ENCODE peak calls at places on chromosomes 4 and X, in five cellular contexts. F is stimulated activated CD4-positive, alpha-beta T cell treated with anti-CD3 and anti-CD28 coated beads, Interleukin-4, amount 100 ng/mL, for 24 hours; Y is renal cortical epithelial cell; B is Right ventricle myocardium superior; N is dorsolateral prefrontal cortex. O is an unnamed sample.

GRCh38 chr4:1748465-1748995 is 27.2 kb downstream of the TACC3 start:
- DNase-seq in B (peak), N (peak), Y (peak), F (peak), O (peak)

GRCh38 chrX:46184749-46185148 is 360.5 kb downstream of the ZNF674 start:
- DNase-seq in N (no peak), B (no peak), F (no peak), Y (no peak), O (no peak)

GRCh38 chr4:2689825-2690700 is 66.1 kb downstream of the TNIP2 start:
- DNase-seq in N (no peak), Y (no peak), F (peak), B (no peak), O (no peak)

GRCh38 chr4:105896984-105897760 is 1.9 kb downstream of the NPNT start:
- DNase-seq in Y (peak), F (no peak), B (no peak), N (no peak), O (no peak)

GRCh38 chrX:139759637-139760036 is 51.7 kb upstream of the MCF2 start:
- DNase-seq in B (no peak), Y (peak), N (no peak), F (no peak), O (peak)

GRCh38 chrX:3550160-3550765 is 163.2 kb downstream of the PRKX start:
- DNase-seq in F (no peak), N (no peak), B (no peak), Y (no peak), O (peak)

GRCh38 chrX:69060631-69061408 is 104.4 kb downstream of the PJA1 start:
- DNase-seq in N (no peak), Y (peak), F (no peak), B (no peak), O (peak)

GRCh38 chrX:108584617-108585211 is 145.1 kb downstream of the COL4A5 start:
- DNase-seq in N (no peak), Y (peak), B (no peak), F (no peak), O (peak)

GRCh38 chr4:8340721-8341680 is 71.4 kb downstream of the HTRA3 start:
- DNase-seq in B (peak), N (peak), F (no peak), Y (peak), O (peak)

GRCh38 chr4:173522160-173522873 is 7.7 kb downstream of the HAND2 start:
- DNase-seq in N (no peak), Y (no peak), F (no peak), B (peak), O (peak)

GRCh38 chr4:1728061-1728980 is 7.0 kb downstream of the TACC3 start:
- DNase-seq in B (peak), N (no peak), Y (no peak), F (no peak), O (no peak)

GRCh38 chr4:152983221-152983620 is 47.1 kb downstream of the FHDC1 start:
- DNase-seq in N (no peak), Y (no peak), F (no peak), B (no peak), O (peak)

GRCh38 chr4:6992728-6993655 is 50.2 kb upstream of the TADA2B start:
- DNase-seq in F (no peak), B (no peak), Y (peak), N (no peak), O (peak)

GRCh38 chrX:153398275-153398960 is 2.7 kb downstream of the PNMA6E start:
- DNase-seq in Y (no peak), F (no peak), B (no peak), N (peak), O (no peak)

GRCh38 chr4:24794916-24795665 is at the start of gene SOD3:
- DNase-seq in B (peak), F (no peak), Y (peak), N (no peak), O (peak)

GRCh38 chr4:173919861-173920260 is 363.6 kb downstream of the FBXO8 start:
- DNase-seq in Y (no peak), B (no peak), N (no peak), F (no peak), O (no peak)

GRCh38 chrX:41733939-41734338 is 10.0 kb downstream of the GPR82 start:
- DNase-seq in N (no peak), B (no peak), Y (no peak), F (no peak), O (no peak)

GRCh38 chrX:123590842-123591491 is 141.9 kb downstream of the THOC2 start:
- DNase-seq in F (no peak), Y (peak), B (no peak), N (no peak), O (peak)

GRCh38 chrX:153874366-153875125 is 11.4 kb downstream of the L1CAM start:
- DNase-seq in F (no peak), N (no peak), B (no peak), Y (peak), O (no peak)

GRCh38 chrX:40508560-40508959 is 72.2 kb upstream of the ATP6AP2 start:
- DNase-seq in N (no peak), F (no peak), B (no peak), Y (peak), O (no peak)

GRCh38 chr4:112251044-112251632 is 19.6 kb downstream of the AP1AR start:
- DNase-seq in Y (peak), N (no peak), F (no peak), B (no peak), O (no peak)

GRCh38 chrX:152735860-152736511 is 2.4 kb downstream of the MAGEA12 start:
- DNase-seq in F (no peak), Y (no peak), B (no peak), N (no peak), O (no peak)

GRCh38 chrX:118726887-118727685 is at the start of gene IL13RA1:
- DNase-seq in F (peak), Y (peak), B (peak), N (no peak), O (peak)

GRCh38 chrX:152810403-152810802 is 20.2 kb downstream of the CETN2 start:
- DNase-seq in Y (no peak), B (no peak), F (no peak), N (no peak), O (no peak)

GRCh38 chrX:13279279-13280009 is 40.4 kb downstream of the ATXN3L start:
- DNase-seq in B (no peak), Y (no peak), F (no peak), N (no peak), O (no peak)

GRCh38 chr4:147830987-147831386 is 99.1 kb downstream of the ARHGAP10 start:
- DNase-seq in N (no peak), Y (peak), B (no peak), F (no peak), O (peak)

GRCh38 chr4:3862640-3863420 is 96.6 kb downstream of the ADRA2C start:
- DNase-seq in N (peak), Y (no peak), F (no peak), B (peak), O (no peak)

GRCh38 chr4:8913121-8913857 is 41.6 kb upstream of the HMX1 start:
- DNase-seq in Y (no peak), B (no peak), N (peak), F (peak), O (no peak)

GRCh38 chrX:20547649-20548051 is 280.9 kb upstream of the RPS6KA3 start:
- DNase-seq in F (no peak), Y (peak), N (no peak), B (peak), O (peak)

GRCh38 chr4:14977836-14978235 is 24.4 kb upstream of the CPEB2 start:
- DNase-seq in Y (peak), N (no peak), B (no peak), F (no peak), O (no peak)

GRCh38 chrX:23127586-23127985 is 127.8 kb downstream of the DDX53 start:
- DNase-seq in F (no peak), N (no peak), B (no peak), Y (no peak), O (no peak)

GRCh38 chr4:145531791-145532190 is 50.1 kb downstream of the SMAD1 start:
- DNase-seq in B (no peak), Y (no peak), N (no peak), F (no peak), O (no peak)

GRCh38 chr4:17726911-17727310 is 54.5 kb downstream of the FAM184B start:
- DNase-seq in N (no peak), B (no peak), Y (no peak), F (no peak), O (no peak)

GRCh38 chr4:88940506-88940905 is 116.5 kb downstream of the FAM13A start:
- DNase-seq in N (no peak), Y (no peak), F (no peak), B (no peak), O (no peak)

O was measured in cardiac fibroblast.